ENCODE peak calls at places on chromosomes 7 and 10, in four cellular contexts. One of them, this sample, is unnamed.

GRCh38 chr7:4631664-4632171 is 50.4 kb upstream of the FOXK1 start:
- DNase-seq in CD8-positive, alpha-beta T cell: no peak
- DNase-seq in HFFc6: peak; percentile 91
- DNase-seq in AG08395: peak; percentile 96
- DNase-seq in this sample: peak; percentile 91

GRCh38 chr7:29556405-29557195 is 7.0 kb upstream of the PRR15 start:
- DNase-seq in CD8-positive, alpha-beta T cell: no peak
- DNase-seq in HFFc6: no peak
- DNase-seq in AG08395: no peak
- DNase-seq in this sample: no peak

GRCh38 chr10:101906586-101907183 is 63.1 kb upstream of the KCNIP2 start:
- DNase-seq in CD8-positive, alpha-beta T cell: no peak
- DNase-seq in HFFc6: no peak
- DNase-seq in AG08395: no peak
- DNase-seq in this sample: no peak

GRCh38 chr10:43905502-43906236 is 257.0 kb upstream of the ZNF32 start:
- DNase-seq in CD8-positive, alpha-beta T cell: no peak
- DNase-seq in HFFc6: no peak
- DNase-seq in AG08395: peak; percentile 56
- DNase-seq in this sample: peak; percentile 14

GRCh38 chr7:42972703-42973500 is 40.7 kb downstream of the MRPL32 start:
- DNase-seq in CD8-positive, alpha-beta T cell: no peak
- DNase-seq in HFFc6: peak; percentile 96
- DNase-seq in AG08395: peak; percentile 90
- DNase-seq in this sample: peak; percentile 98

GRCh38 chr10:91366687-91367086 is 43.5 kb upstream of the HECTD2 start:
- DNase-seq in CD8-positive, alpha-beta T cell: no peak
- DNase-seq in HFFc6: no peak
- DNase-seq in AG08395: no peak
- DNase-seq in this sample: no peak

GRCh38 chr7:100764841-100765240 is 31.4 kb downstream of the ZAN start:
- DNase-seq in CD8-positive, alpha-beta T cell: no peak
- DNase-seq in HFFc6: no peak
- DNase-seq in AG08395: no peak
- DNase-seq in this sample: no peak

GRCh38 chr10:43225787-43226153 is 41.1 kb downstream of the RASGEF1A start:
- DNase-seq in CD8-positive, alpha-beta T cell: no peak
- DNase-seq in HFFc6: no peak
- DNase-seq in AG08395: no peak
- DNase-seq in this sample: no peak

GRCh38 chr10:109968954-109969644 is 38.7 kb upstream of the ADD3 start:
- DNase-seq in CD8-positive, alpha-beta T cell: no peak
- DNase-seq in HFFc6: no peak
- DNase-seq in AG08395: no peak
- DNase-seq in this sample: no peak

GRCh38 chr10:30999084-30999712 is 32.5 kb downstream of the ZNF438 start:
- DNase-seq in CD8-positive, alpha-beta T cell: no peak
- DNase-seq in HFFc6: peak; percentile 66
- DNase-seq in AG08395: no peak
- DNase-seq in this sample: peak; percentile 91

GRCh38 chr10:11424456-11425287 is 186.8 kb downstream of the USP6NL start:
- DNase-seq in CD8-positive, alpha-beta T cell: no peak
- DNase-seq in HFFc6: peak; percentile 41
- DNase-seq in AG08395: peak; percentile 70
- DNase-seq in this sample: peak; percentile 30